ENCODE peak calls at places on chromosomes 12 and 14, in four cellular contexts. One of them, this sample, is unnamed. For H3K4me1, the result is how much of the 10 kb centered on the place peaks cover.

GRCh38 chr14:51302319-51303030 is 62.4 kb downstream of the TMX1 start:
- DNase-seq in HCT116: no peak
- DNase-seq in GM23248: no peak
- DNase-seq in neural progenitor cell: no peak
- DNase-seq in this sample: peak

GRCh38 chr12:5927732-5928516 is 17.1 kb downstream of the ANO2 start:
- DNase-seq in HCT116: no peak
- DNase-seq in GM23248: no peak
- DNase-seq in neural progenitor cell: no peak
- DNase-seq in this sample: no peak

GRCh38 chr12:25644964-25645363 is 91.9 kb upstream of the LMNTD1 start:
- DNase-seq in HCT116: no peak
- DNase-seq in GM23248: peak
- DNase-seq in neural progenitor cell: no peak
- DNase-seq in this sample: peak

GRCh38 chr14:102917056-102917385 is 5.4 kb upstream of the AMN start:
- DNase-seq in HCT116: no peak
- DNase-seq in GM23248: no peak
- DNase-seq in neural progenitor cell: no peak
- DNase-seq in this sample: no peak

GRCh38 chr12:121451931-121452330 is 52.0 kb downstream of the RNF34 start:
- DNase-seq in HCT116: no peak
- DNase-seq in GM23248: peak
- DNase-seq in neural progenitor cell: no peak
- DNase-seq in this sample: peak

GRCh38 chr12:91178139-91178561 is 4.5 kb downstream of the DCN start:
- DNase-seq in HCT116: no peak
- DNase-seq in GM23248: peak
- DNase-seq in neural progenitor cell: no peak
- DNase-seq in this sample: peak

GRCh38 chr12:3641428-3641883 is 111.5 kb downstream of the CRACR2A start:
- DNase-seq in HCT116: no peak
- DNase-seq in GM23248: peak
- DNase-seq in neural progenitor cell: no peak
- DNase-seq in this sample: peak

GRCh38 chr14:21712039-21712438 is 38.4 kb upstream of the OR4E1 start:
- DNase-seq in HCT116: no peak
- DNase-seq in GM23248: no peak
- DNase-seq in neural progenitor cell: no peak
- DNase-seq in this sample: no peak

GRCh38 chr12:54891717-54892478 is 37.6 kb downstream of the MUCL1 start:
- DNase-seq in HCT116: no peak
- DNase-seq in GM23248: no peak
- DNase-seq in neural progenitor cell: no peak
- DNase-seq in this sample: no peak

GRCh38 chr12:8648598-8649205 is 13.9 kb downstream of the MFAP5 start:
- DNase-seq in HCT116: no peak
- DNase-seq in GM23248: no peak
- DNase-seq in neural progenitor cell: no peak
- DNase-seq in this sample: no peak

GRCh38 chr12:55931780-55932545 is 1.0 kb downstream of the DGKA start:
- DNase-seq in HCT116: no peak
- DNase-seq in GM23248: peak
- DNase-seq in neural progenitor cell: peak
- DNase-seq in this sample: peak
- H3K4me1 ChIP-seq in HCT116: half or more
- H3K4me1 ChIP-seq in GM23248: under half
- H3K4me1 ChIP-seq in neural progenitor cell: under half
- H3K4me1 ChIP-seq in this sample: half or more

GRCh38 chr12:114685869-114686268 is 1.9 kb upstream of the TBX3 start:
- DNase-seq in HCT116: no peak
- DNase-seq in GM23248: no peak
- DNase-seq in neural progenitor cell: peak
- DNase-seq in this sample: peak
- H3K9ac ChIP-seq in HCT116: no peak
- H3K9ac ChIP-seq in GM23248: no peak
- H3K9ac ChIP-seq in neural progenitor cell: no peak
- H3K9ac ChIP-seq in this sample: no peak

GRCh38 chr12:58781609-58782008 is 138.7 kb downstream of the LRIG3 start:
- DNase-seq in HCT116: no peak
- DNase-seq in GM23248: no peak
- DNase-seq in neural progenitor cell: no peak
- DNase-seq in this sample: no peak

DNA sequence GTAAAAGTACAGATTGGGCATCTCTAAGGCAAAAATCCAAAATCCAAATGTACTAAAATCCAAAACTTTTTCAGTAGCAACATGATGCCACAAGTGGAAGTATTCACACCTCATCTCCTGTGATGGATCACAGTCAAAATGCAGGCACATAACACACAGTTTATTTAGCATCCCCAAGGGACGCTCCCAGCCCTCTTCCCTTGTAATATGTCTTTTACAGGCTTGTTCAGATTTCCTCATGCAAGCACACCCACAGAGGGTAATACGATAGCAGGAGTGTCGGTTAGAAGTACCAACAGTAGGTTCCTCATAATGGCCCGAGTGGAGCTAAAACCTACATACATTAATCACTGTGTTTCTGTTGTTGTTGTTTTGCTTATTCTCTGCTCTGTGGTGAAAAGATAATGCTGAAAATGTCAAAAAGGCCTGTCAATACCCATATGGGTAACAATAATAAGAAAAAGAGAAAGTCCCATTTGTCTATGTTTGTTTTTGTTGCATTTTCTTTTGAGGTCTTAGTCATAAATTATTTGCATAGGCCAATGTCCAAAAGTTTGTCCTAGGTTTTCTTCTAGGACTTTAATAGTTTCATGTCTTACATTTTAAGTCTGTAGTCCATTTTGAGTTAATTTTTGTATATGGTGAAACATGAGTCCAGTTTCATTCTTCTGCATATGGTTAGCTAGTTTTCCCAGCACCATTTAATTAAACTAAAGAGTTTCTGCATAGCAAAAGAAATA is 133.1 kb downstream of the LRIG3 start:
- DNase-seq in HCT116: no peak
- DNase-seq in GM23248: no peak
- DNase-seq in neural progenitor cell: no peak
- DNase-seq in this sample: no peak
- H3K4me1 ChIP-seq in HCT116: under half
- H3K4me1 ChIP-seq in GM23248: under half
- H3K4me1 ChIP-seq in neural progenitor cell: under half
- H3K4me1 ChIP-seq in this sample: under half

GRCh38 chr12:77689510-77690086 is 141.1 kb upstream of the NAV3 start:
- DNase-seq in HCT116: no peak
- DNase-seq in GM23248: no peak
- DNase-seq in neural progenitor cell: no peak
- DNase-seq in this sample: no peak

GRCh38 chr12:77685906-77686305 is 144.8 kb upstream of the NAV3 start:
- DNase-seq in HCT116: no peak
- DNase-seq in GM23248: no peak
- DNase-seq in neural progenitor cell: no peak
- DNase-seq in this sample: no peak

GRCh38 chr12:77685112-77685511 is 145.6 kb upstream of the NAV3 start:
- DNase-seq in HCT116: peak
- DNase-seq in GM23248: peak
- DNase-seq in neural progenitor cell: peak
- DNase-seq in this sample: peak

GRCh38 chr12:77686760-77687159 is 143.9 kb upstream of the NAV3 start:
- DNase-seq in HCT116: no peak
- DNase-seq in GM23248: peak
- DNase-seq in neural progenitor cell: no peak
- DNase-seq in this sample: peak

DNA sequence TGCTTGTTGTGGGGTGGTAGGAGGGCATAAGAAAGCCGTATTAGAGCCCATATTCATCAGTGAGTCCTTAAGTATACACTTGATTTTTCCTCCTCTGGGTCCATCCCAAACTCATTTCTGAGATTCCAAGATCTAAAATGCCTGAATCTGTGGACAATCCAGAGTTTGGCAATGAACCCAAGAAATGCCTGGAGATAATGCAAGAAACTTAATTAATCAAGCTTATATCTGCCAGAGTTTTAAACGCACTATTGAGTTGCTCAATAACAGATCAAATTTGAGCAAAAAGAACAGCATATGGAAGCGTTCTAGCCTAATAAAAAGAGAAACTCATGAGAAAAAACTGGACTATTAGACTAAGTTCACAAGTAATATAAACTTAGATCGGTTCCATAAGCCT is 143.3 kb upstream of the NAV3 start:
- DNase-seq in HCT116: no peak
- DNase-seq in GM23248: no peak
- DNase-seq in neural progenitor cell: no peak
- DNase-seq in this sample: peak
- H3K9ac ChIP-seq in HCT116: no peak
- H3K9ac ChIP-seq in GM23248: no peak
- H3K9ac ChIP-seq in neural progenitor cell: no peak
- H3K9ac ChIP-seq in this sample: peak

This sample was measured in adipocyte.